ENCODE peak calls at places on chromosomes 3 and 15, in seven cellular contexts. One of them, this sample, is unnamed.

GRCh38 chr3:54578417-54578816 is 349.4 kb downstream of the LRTM1 start:
- DNase-seq in stomach: no peak
- DNase-seq in IMR-90: no peak
- DNase-seq in WTC11: no peak
- DNase-seq in fibroblast of mammary gland: no peak
- DNase-seq in endothelial cell: no peak
- DNase-seq in psoas muscle: no peak
- DNase-seq in this sample: no peak

GRCh38 chr3:61114316-61114953 is 136.8 kb downstream of the FHIT start:
- DNase-seq in stomach: no peak
- DNase-seq in IMR-90: no peak
- DNase-seq in WTC11: no peak
- DNase-seq in fibroblast of mammary gland: peak; percentile 17
- DNase-seq in endothelial cell: no peak
- DNase-seq in psoas muscle: no peak
- DNase-seq in this sample: no peak

GRCh38 chr3:81645248-81645647 is 116.2 kb downstream of the GBE1 start:
- DNase-seq in stomach: no peak
- DNase-seq in IMR-90: no peak
- DNase-seq in WTC11: no peak
- DNase-seq in fibroblast of mammary gland: no peak
- DNase-seq in endothelial cell: no peak
- DNase-seq in psoas muscle: no peak
- DNase-seq in this sample: no peak

GRCh38 chr3:184734903-184735630 is 23.2 kb upstream of the MAGEF1 start:
- DNase-seq in stomach: peak; percentile 22
- DNase-seq in IMR-90: no peak
- DNase-seq in WTC11: no peak
- DNase-seq in fibroblast of mammary gland: no peak
- DNase-seq in endothelial cell: no peak
- DNase-seq in psoas muscle: no peak
- DNase-seq in this sample: no peak

GRCh38 chr15:84949845-84950569 is 31.6 kb upstream of the PDE8A start:
- DNase-seq in stomach: no peak
- DNase-seq in IMR-90: no peak
- DNase-seq in WTC11: no peak
- DNase-seq in fibroblast of mammary gland: no peak
- DNase-seq in endothelial cell: no peak
- DNase-seq in psoas muscle: no peak
- DNase-seq in this sample: no peak

GRCh38 chr3:82005266-82005665 is 243.8 kb upstream of the GBE1 start:
- DNase-seq in stomach: no peak
- DNase-seq in IMR-90: no peak
- DNase-seq in WTC11: no peak
- DNase-seq in fibroblast of mammary gland: no peak
- DNase-seq in endothelial cell: no peak
- DNase-seq in psoas muscle: no peak
- DNase-seq in this sample: no peak

GRCh38 chr15:31254431-31255175 is 72.0 kb upstream of the KLF13 start:
- DNase-seq in stomach: no peak
- DNase-seq in IMR-90: peak; percentile 37
- DNase-seq in WTC11: no peak
- DNase-seq in fibroblast of mammary gland: peak; percentile 38
- DNase-seq in endothelial cell: no peak
- DNase-seq in psoas muscle: no peak
- DNase-seq in this sample: no peak

GRCh38 chr15:91308855-91309254 is 208.8 kb downstream of the SV2B start:
- DNase-seq in stomach: no peak
- DNase-seq in IMR-90: no peak
- DNase-seq in WTC11: no peak
- DNase-seq in fibroblast of mammary gland: no peak
- DNase-seq in endothelial cell: no peak
- DNase-seq in psoas muscle: no peak
- DNase-seq in this sample: no peak

GRCh38 chr15:78859971-78860733 is 12.5 kb upstream of the MORF4L1 start:
- DNase-seq in stomach: peak; percentile 80
- DNase-seq in IMR-90: peak; percentile 81
- DNase-seq in WTC11: peak; percentile 80
- DNase-seq in fibroblast of mammary gland: peak; percentile 82
- DNase-seq in endothelial cell: peak; percentile 78
- DNase-seq in psoas muscle: peak; percentile 76
- DNase-seq in this sample: peak; percentile 87

GRCh38 chr3:197424674-197425484 is 126.5 kb upstream of the DLG1 start:
- DNase-seq in stomach: no peak
- DNase-seq in IMR-90: no peak
- DNase-seq in WTC11: no peak
- DNase-seq in fibroblast of mammary gland: no peak
- DNase-seq in endothelial cell: no peak
- DNase-seq in psoas muscle: no peak
- DNase-seq in this sample: no peak

GRCh38 chr3:18758047-18758704 is 333.0 kb upstream of the SATB1 start:
- DNase-seq in stomach: no peak
- DNase-seq in IMR-90: no peak
- DNase-seq in WTC11: no peak
- DNase-seq in fibroblast of mammary gland: peak; percentile 32
- DNase-seq in endothelial cell: peak; percentile 41
- DNase-seq in psoas muscle: no peak
- DNase-seq in this sample: peak; percentile 66

GRCh38 chr15:91548588-91548987 is 304.9 kb upstream of the SLCO3A1 start:
- DNase-seq in stomach: no peak
- DNase-seq in IMR-90: peak; percentile 11
- DNase-seq in WTC11: no peak
- DNase-seq in fibroblast of mammary gland: no peak
- DNase-seq in endothelial cell: no peak
- DNase-seq in psoas muscle: no peak
- DNase-seq in this sample: no peak

GRCh38 chr15:100663066-100663465 is 60.7 kb downstream of the ASB7 start:
- DNase-seq in stomach: no peak
- DNase-seq in IMR-90: no peak
- DNase-seq in WTC11: peak; percentile 59
- DNase-seq in fibroblast of mammary gland: no peak
- DNase-seq in endothelial cell: peak; percentile 36
- DNase-seq in psoas muscle: no peak
- DNase-seq in this sample: peak; percentile 40

GRCh38 chr15:78730955-78731354 is 80.3 kb downstream of the ADAMTS7 start:
- DNase-seq in stomach: no peak
- DNase-seq in IMR-90: no peak
- DNase-seq in WTC11: no peak
- DNase-seq in fibroblast of mammary gland: no peak
- DNase-seq in endothelial cell: no peak
- DNase-seq in psoas muscle: no peak
- DNase-seq in this sample: no peak

GRCh38 chr3:46080124-46080991 is 53.1 kb upstream of the XCR1 start:
- DNase-seq in stomach: no peak
- DNase-seq in IMR-90: no peak
- DNase-seq in WTC11: no peak
- DNase-seq in fibroblast of mammary gland: peak; percentile 50
- DNase-seq in endothelial cell: no peak
- DNase-seq in psoas muscle: no peak
- DNase-seq in this sample: no peak

GRCh38 chr3:170488802-170489201 is 70.1 kb downstream of the CLDN11 start:
- DNase-seq in stomach: no peak
- DNase-seq in IMR-90: peak; percentile 78
- DNase-seq in WTC11: no peak
- DNase-seq in fibroblast of mammary gland: peak; percentile 93
- DNase-seq in endothelial cell: no peak
- DNase-seq in psoas muscle: no peak
- DNase-seq in this sample: no peak

GRCh38 chr3:46812237-46812791 is 50.9 kb downstream of the MYL3 start:
- DNase-seq in stomach: peak; percentile 77
- DNase-seq in IMR-90: peak; percentile 29
- DNase-seq in WTC11: peak; percentile 86
- DNase-seq in fibroblast of mammary gland: peak; percentile 50
- DNase-seq in endothelial cell: peak; percentile 66
- DNase-seq in psoas muscle: peak; percentile 80
- DNase-seq in this sample: peak; percentile 53

GRCh38 chr3:56303508-56303907 is 164.8 kb downstream of the ERC2 start:
- DNase-seq in stomach: no peak
- DNase-seq in IMR-90: peak; percentile 36
- DNase-seq in WTC11: peak; percentile 72
- DNase-seq in fibroblast of mammary gland: peak; percentile 44
- DNase-seq in endothelial cell: peak; percentile 67
- DNase-seq in psoas muscle: no peak
- DNase-seq in this sample: peak; percentile 24

GRCh38 chr3:160720123-160720746 is 35.8 kb upstream of the PPM1L start:
- DNase-seq in stomach: no peak
- DNase-seq in IMR-90: no peak
- DNase-seq in WTC11: peak; percentile 16
- DNase-seq in fibroblast of mammary gland: no peak
- DNase-seq in endothelial cell: no peak
- DNase-seq in psoas muscle: no peak
- DNase-seq in this sample: peak; percentile 44

GRCh38 chr3:110420158-110420641 is 651.4 kb upstream of the NECTIN3 start:
- DNase-seq in stomach: no peak
- DNase-seq in IMR-90: peak; percentile 90
- DNase-seq in WTC11: no peak
- DNase-seq in fibroblast of mammary gland: peak; percentile 86
- DNase-seq in endothelial cell: no peak
- DNase-seq in psoas muscle: no peak
- DNase-seq in this sample: no peak

GRCh38 chr3:155404486-155404885 is 111.0 kb upstream of the STRIT1 start:
- DNase-seq in stomach: no peak
- DNase-seq in IMR-90: no peak
- DNase-seq in WTC11: no peak
- DNase-seq in fibroblast of mammary gland: no peak
- DNase-seq in endothelial cell: no peak
- DNase-seq in psoas muscle: no peak
- DNase-seq in this sample: no peak

GRCh38 chr15:64209680-64210334 is 47.0 kb upstream of the PPIB start:
- DNase-seq in stomach: no peak
- DNase-seq in IMR-90: peak; percentile 64
- DNase-seq in WTC11: no peak
- DNase-seq in fibroblast of mammary gland: peak; percentile 64
- DNase-seq in endothelial cell: no peak
- DNase-seq in psoas muscle: no peak
- DNase-seq in this sample: peak; percentile 13

GRCh38 chr3:68953781-68954444 is 21.6 kb upstream of the TAFA4 start:
- DNase-seq in stomach: no peak
- DNase-seq in IMR-90: no peak
- DNase-seq in WTC11: no peak
- DNase-seq in fibroblast of mammary gland: no peak
- DNase-seq in endothelial cell: no peak
- DNase-seq in psoas muscle: no peak
- DNase-seq in this sample: no peak

GRCh38 chr3:95673215-95673614 is 1141.2 kb upstream of the EPHA6 start:
- DNase-seq in stomach: no peak
- DNase-seq in IMR-90: no peak
- DNase-seq in WTC11: no peak
- DNase-seq in fibroblast of mammary gland: no peak
- DNase-seq in endothelial cell: no peak
- DNase-seq in psoas muscle: no peak
- DNase-seq in this sample: no peak

GRCh38 chr15:74176262-74177208 is 3.0 kb downstream of the ISLR start:
- DNase-seq in stomach: no peak
- DNase-seq in IMR-90: no peak
- DNase-seq in WTC11: peak; percentile 41
- DNase-seq in fibroblast of mammary gland: no peak
- DNase-seq in endothelial cell: no peak
- DNase-seq in psoas muscle: no peak
- DNase-seq in this sample: no peak

GRCh38 chr3:108103040-108103751 is 12.4 kb upstream of the CD47 start:
- DNase-seq in stomach: no peak
- DNase-seq in IMR-90: no peak
- DNase-seq in WTC11: no peak
- DNase-seq in fibroblast of mammary gland: no peak
- DNase-seq in endothelial cell: no peak
- DNase-seq in psoas muscle: no peak
- DNase-seq in this sample: no peak

DNA sequence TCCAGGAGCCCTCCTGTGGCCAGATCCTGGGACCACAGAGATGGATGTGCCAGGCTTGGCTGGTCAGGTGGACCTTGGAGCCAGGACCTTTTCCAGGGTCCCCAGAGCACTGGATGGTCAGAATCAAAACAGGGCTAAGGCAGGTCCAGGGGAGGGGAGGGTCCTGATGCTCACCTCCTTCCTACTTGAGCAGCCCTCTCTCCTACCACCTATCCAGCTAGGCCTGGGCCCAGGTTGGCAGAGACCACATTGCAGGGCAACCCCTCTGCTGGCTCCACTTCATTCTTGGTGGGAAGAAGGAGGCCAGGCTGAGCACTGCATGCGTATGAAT is 28.5 kb upstream of the SFMBT1 start:
- DNase-seq in stomach: no peak
- DNase-seq in IMR-90: no peak
- DNase-seq in WTC11: peak; percentile 4
- DNase-seq in fibroblast of mammary gland: no peak
- DNase-seq in endothelial cell: no peak
- DNase-seq in psoas muscle: no peak
- DNase-seq in this sample: no peak
- TF ChIP-seq CTCF in stomach: no peak
- TF ChIP-seq CTCF in IMR-90: no peak
- TF ChIP-seq CTCF in WTC11: no peak
- TF ChIP-seq CTCF in fibroblast of mammary gland: no peak
- TF ChIP-seq CTCF in endothelial cell: no peak
- TF ChIP-seq CTCF in psoas muscle: no peak
- TF ChIP-seq CTCF in this sample: no peak

DNA sequence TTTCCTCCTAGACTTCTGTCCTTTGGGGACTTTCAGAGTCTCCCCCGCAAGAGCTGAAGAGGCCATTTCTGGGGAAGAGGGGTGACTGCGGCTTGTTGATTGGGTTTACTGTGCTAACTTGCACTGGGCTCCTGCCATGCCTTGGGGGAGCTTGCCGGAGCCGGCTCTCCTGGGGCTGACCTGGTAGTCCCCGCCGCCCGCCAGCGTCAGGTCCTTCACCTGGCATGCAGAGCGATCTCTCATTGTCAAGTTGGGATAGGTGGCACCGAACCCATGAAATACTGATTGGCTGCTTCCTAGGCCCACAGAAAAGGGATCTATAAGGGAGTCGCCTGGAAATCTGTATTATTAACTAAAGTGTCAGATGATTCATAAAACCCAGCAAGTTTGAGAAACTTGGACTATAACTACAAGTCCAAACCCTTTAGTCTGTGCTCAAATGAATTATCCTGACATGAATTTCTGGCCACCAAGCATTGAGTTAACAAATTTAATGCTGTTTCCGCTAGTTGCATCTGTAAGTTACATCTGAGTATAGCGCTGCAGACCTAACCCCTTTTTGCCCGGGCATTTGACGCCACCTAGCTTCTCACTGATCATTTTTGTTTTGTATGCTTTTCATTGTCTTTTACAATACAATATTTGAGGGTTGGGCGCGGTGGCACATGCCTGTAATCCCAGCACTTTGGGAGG is 605 bp upstream of the IMP3 start:
- DNase-seq in stomach: no peak
- DNase-seq in IMR-90: peak; percentile 45
- DNase-seq in WTC11: peak; percentile 68
- DNase-seq in fibroblast of mammary gland: peak; percentile 65
- DNase-seq in endothelial cell: no peak
- DNase-seq in psoas muscle: no peak
- DNase-seq in this sample: peak; percentile 60
- TF ChIP-seq CTCF in stomach: peak; percentile 38
- TF ChIP-seq CTCF in IMR-90: peak; percentile 36
- TF ChIP-seq CTCF in WTC11: no peak
- TF ChIP-seq CTCF in fibroblast of mammary gland: peak; percentile 36
- TF ChIP-seq CTCF in endothelial cell: no peak
- TF ChIP-seq CTCF in psoas muscle: no peak
- TF ChIP-seq CTCF in this sample: no peak

GRCh38 chr3:138834359-138835176 is at the start of gene PIK3CB:
- DNase-seq in stomach: peak; percentile 92
- DNase-seq in IMR-90: peak; percentile 62
- DNase-seq in WTC11: peak; percentile 93
- DNase-seq in fibroblast of mammary gland: peak; percentile 59
- DNase-seq in endothelial cell: peak; percentile 91
- DNase-seq in psoas muscle: peak; percentile 96
- DNase-seq in this sample: peak; percentile 99
- TF ChIP-seq CTCF in stomach: no peak
- TF ChIP-seq CTCF in IMR-90: peak; percentile 15
- TF ChIP-seq CTCF in WTC11: no peak
- TF ChIP-seq CTCF in fibroblast of mammary gland: no peak
- TF ChIP-seq CTCF in endothelial cell: no peak
- TF ChIP-seq CTCF in psoas muscle: peak; percentile 37
- TF ChIP-seq CTCF in this sample: no peak

GRCh38 chr3:119517112-119517511 is 18.8 kb downstream of the TIMMDC1 start:
- DNase-seq in stomach: no peak
- DNase-seq in IMR-90: no peak
- DNase-seq in WTC11: no peak
- DNase-seq in fibroblast of mammary gland: no peak
- DNase-seq in endothelial cell: no peak
- DNase-seq in psoas muscle: no peak
- DNase-seq in this sample: no peak
- TF ChIP-seq CTCF in stomach: no peak
- TF ChIP-seq CTCF in IMR-90: no peak
- TF ChIP-seq CTCF in WTC11: no peak
- TF ChIP-seq CTCF in fibroblast of mammary gland: no peak
- TF ChIP-seq CTCF in endothelial cell: no peak
- TF ChIP-seq CTCF in psoas muscle: no peak
- TF ChIP-seq CTCF in this sample: no peak

This sample was measured in Calu3.